ENCODE peak calls at places on chromosomes 6 and 20, in five cellular contexts. One of them, this sample, is unnamed.

GRCh38 chr20:5865604-5866003 is 84.7 kb downstream of the TRMT6 start:
- DNase-seq in memory B cell: no peak
- DNase-seq in stimulated activated CD4-positive, alpha-beta T cell treated with anti-CD3 and anti-CD28 coated beads, Interleukin-2, amount 100 ng/mL, for 48 hours: no peak
- DNase-seq in RWPE1: peak; percentile 28
- DNase-seq in mesendoderm: no peak
- DNase-seq in this sample: no peak

GRCh38 chr20:33551778-33552177 is 61.9 kb downstream of the CBFA2T2 start:
- DNase-seq in memory B cell: no peak
- DNase-seq in stimulated activated CD4-positive, alpha-beta T cell treated with anti-CD3 and anti-CD28 coated beads, Interleukin-2, amount 100 ng/mL, for 48 hours: no peak
- DNase-seq in RWPE1: no peak
- DNase-seq in mesendoderm: no peak
- DNase-seq in this sample: no peak

GRCh38 chr20:33697129-33697528 is 10.9 kb upstream of the E2F1 start:
- DNase-seq in memory B cell: no peak
- DNase-seq in stimulated activated CD4-positive, alpha-beta T cell treated with anti-CD3 and anti-CD28 coated beads, Interleukin-2, amount 100 ng/mL, for 48 hours: no peak
- DNase-seq in RWPE1: no peak
- DNase-seq in mesendoderm: no peak
- DNase-seq in this sample: no peak

GRCh38 chr20:14879020-14879697 is 541.7 kb upstream of the FLRT3 start:
- DNase-seq in memory B cell: no peak
- DNase-seq in stimulated activated CD4-positive, alpha-beta T cell treated with anti-CD3 and anti-CD28 coated beads, Interleukin-2, amount 100 ng/mL, for 48 hours: no peak
- DNase-seq in RWPE1: peak; percentile 95
- DNase-seq in mesendoderm: no peak
- DNase-seq in this sample: no peak

GRCh38 chr6:4370066-4370465 is 234.7 kb upstream of the ECI2 start:
- DNase-seq in memory B cell: no peak
- DNase-seq in stimulated activated CD4-positive, alpha-beta T cell treated with anti-CD3 and anti-CD28 coated beads, Interleukin-2, amount 100 ng/mL, for 48 hours: no peak
- DNase-seq in RWPE1: peak; percentile 84
- DNase-seq in mesendoderm: peak; percentile 19
- DNase-seq in this sample: peak; percentile 20

GRCh38 chr20:47546184-47547033 is 44.7 kb downstream of the NCOA3 start:
- DNase-seq in memory B cell: no peak
- DNase-seq in stimulated activated CD4-positive, alpha-beta T cell treated with anti-CD3 and anti-CD28 coated beads, Interleukin-2, amount 100 ng/mL, for 48 hours: no peak
- DNase-seq in RWPE1: peak; percentile 70
- DNase-seq in mesendoderm: no peak
- DNase-seq in this sample: no peak

GRCh38 chr6:142696689-142697088 is 248.3 kb downstream of the HIVEP2 start:
- DNase-seq in memory B cell: no peak
- DNase-seq in stimulated activated CD4-positive, alpha-beta T cell treated with anti-CD3 and anti-CD28 coated beads, Interleukin-2, amount 100 ng/mL, for 48 hours: no peak
- DNase-seq in RWPE1: no peak
- DNase-seq in mesendoderm: no peak
- DNase-seq in this sample: no peak

GRCh38 chr6:123323419-123324329 is 313.1 kb downstream of the TRDN start:
- DNase-seq in memory B cell: no peak
- DNase-seq in stimulated activated CD4-positive, alpha-beta T cell treated with anti-CD3 and anti-CD28 coated beads, Interleukin-2, amount 100 ng/mL, for 48 hours: no peak
- DNase-seq in RWPE1: peak; percentile 4
- DNase-seq in mesendoderm: no peak
- DNase-seq in this sample: no peak